ENCODE peak calls at places on chromosome 22, in seven cellular contexts. One of them, this sample, is unnamed.
A peak's percentile ranks its signal among the peaks of the same experiment; 100 is the strongest.

GRCh38 chr22:40666151-40666848 is 13.0 kb upstream of the MCHR1 start:
- DNase-seq in NCI-H774: no peak
- DNase-seq in nucleus accumbens: peak; percentile 10
- DNase-seq in GM10248: no peak
- DNase-seq in non-pigmented ciliary epithelial cell: no peak
- DNase-seq in astrocyte of the cerebellum: no peak
- DNase-seq in ecto neural progenitor cell: no peak
- DNase-seq in this sample: no peak

GRCh38 chr22:45101828-45102227 is 61.9 kb upstream of the NUP50 start:
- DNase-seq in astrocyte of the cerebellum: no peak
- DNase-seq in ecto neural progenitor cell: peak; percentile 69
- DNase-seq in GM10248: peak; percentile 67
- DNase-seq in NCI-H774: peak; percentile 9
- DNase-seq in non-pigmented ciliary epithelial cell: no peak
- DNase-seq in nucleus accumbens: peak; percentile 63
- DNase-seq in this sample: peak; percentile 68

GRCh38 chr22:17865183-17866055 is 91.2 kb upstream of the BID start:
- DNase-seq in NCI-H774: no peak
- DNase-seq in ecto neural progenitor cell: no peak
- DNase-seq in nucleus accumbens: peak; percentile 26
- DNase-seq in GM10248: no peak
- DNase-seq in non-pigmented ciliary epithelial cell: no peak
- DNase-seq in astrocyte of the cerebellum: no peak
- DNase-seq in this sample: no peak

GRCh38 chr22:24026056-24026455 is 15.0 kb downstream of the CABIN1 start:
- DNase-seq in nucleus accumbens: no peak
- DNase-seq in NCI-H774: no peak
- DNase-seq in ecto neural progenitor cell: no peak
- DNase-seq in GM10248: no peak
- DNase-seq in astrocyte of the cerebellum: no peak
- DNase-seq in non-pigmented ciliary epithelial cell: no peak
- DNase-seq in this sample: no peak

GRCh38 chr22:26887456-26887855 is 230.1 kb downstream of the MIAT start:
- DNase-seq in non-pigmented ciliary epithelial cell: peak; percentile 81
- DNase-seq in GM10248: no peak
- DNase-seq in astrocyte of the cerebellum: peak; percentile 90
- DNase-seq in nucleus accumbens: no peak
- DNase-seq in ecto neural progenitor cell: peak; percentile 49
- DNase-seq in NCI-H774: no peak
- DNase-seq in this sample: no peak

GRCh38 chr22:46749682-46750529 is 11.9 kb upstream of the CERK start:
- DNase-seq in ecto neural progenitor cell: no peak
- DNase-seq in non-pigmented ciliary epithelial cell: no peak
- DNase-seq in NCI-H774: no peak
- DNase-seq in GM10248: no peak
- DNase-seq in nucleus accumbens: no peak
- DNase-seq in astrocyte of the cerebellum: no peak
- DNase-seq in this sample: no peak

GRCh38 chr22:48868554-48868953 is 959.1 kb downstream of the BRD1 start:
- DNase-seq in nucleus accumbens: no peak
- DNase-seq in astrocyte of the cerebellum: no peak
- DNase-seq in ecto neural progenitor cell: no peak
- DNase-seq in non-pigmented ciliary epithelial cell: no peak
- DNase-seq in GM10248: no peak
- DNase-seq in NCI-H774: no peak
- DNase-seq in this sample: no peak

GRCh38 chr22:42601879-42602465 is 12.7 kb downstream of the POLDIP3 start:
- DNase-seq in non-pigmented ciliary epithelial cell: no peak
- DNase-seq in NCI-H774: no peak
- DNase-seq in GM10248: no peak
- DNase-seq in nucleus accumbens: no peak
- DNase-seq in astrocyte of the cerebellum: no peak
- DNase-seq in ecto neural progenitor cell: no peak
- DNase-seq in this sample: no peak

GRCh38 chr22:45218974-45219373 is 21.7 kb downstream of the KIAA0930 start:
- DNase-seq in astrocyte of the cerebellum: no peak
- DNase-seq in non-pigmented ciliary epithelial cell: no peak
- DNase-seq in GM10248: peak; percentile 80
- DNase-seq in nucleus accumbens: no peak
- DNase-seq in NCI-H774: peak; percentile 13
- DNase-seq in ecto neural progenitor cell: no peak
- DNase-seq in this sample: peak; percentile 81

GRCh38 chr22:20268350-20269012 is 363 bp upstream of the RTN4R start:
- DNase-seq in NCI-H774: peak; percentile 19
- DNase-seq in astrocyte of the cerebellum: no peak
- DNase-seq in nucleus accumbens: peak; percentile 71
- DNase-seq in non-pigmented ciliary epithelial cell: no peak
- DNase-seq in ecto neural progenitor cell: peak; percentile 85
- DNase-seq in GM10248: peak; percentile 79
- DNase-seq in this sample: peak; percentile 84